ENCODE peak calls at places on chromosomes 6 and 20, in seven cellular contexts. One of them, this sample, is unnamed. For H3K4me1, the result is how much of the 10 kb centered on the place peaks cover.

GRCh38 chr20:62208805-62209755 is 11.0 kb downstream of the HRH3 start:
- DNase-seq in Peyer's patch: no peak
- DNase-seq in ascending aorta: no peak
- DNase-seq in BE2C: no peak
- DNase-seq in A549: peak
- DNase-seq in uterus: no peak
- DNase-seq in lung: no peak
- DNase-seq in this sample: no peak

GRCh38 chr20:62303327-62304226 is 780 bp downstream of the ADRM1 start:
- DNase-seq in ascending aorta: no peak
- DNase-seq in Peyer's patch: no peak
- DNase-seq in lung: no peak
- DNase-seq in A549: peak
- DNase-seq in uterus: peak
- DNase-seq in BE2C: peak
- DNase-seq in this sample: no peak

GRCh38 chr20:2084703-2085102 is 16.9 kb upstream of the STK35 start:
- DNase-seq in BE2C: no peak
- DNase-seq in ascending aorta: no peak
- DNase-seq in A549: no peak
- DNase-seq in uterus: no peak
- DNase-seq in Peyer's patch: no peak
- DNase-seq in lung: no peak
- DNase-seq in this sample: peak

GRCh38 chr20:19932170-19932667 is 84.9 kb upstream of the NAA20 start:
- DNase-seq in lung: no peak
- DNase-seq in A549: no peak
- DNase-seq in ascending aorta: no peak
- DNase-seq in BE2C: no peak
- DNase-seq in Peyer's patch: no peak
- DNase-seq in uterus: peak
- DNase-seq in this sample: peak

GRCh38 chr6:32931211-32931610 is 9.6 kb downstream of the HLA-DMB start:
- DNase-seq in A549: no peak
- DNase-seq in BE2C: no peak
- DNase-seq in uterus: no peak
- DNase-seq in Peyer's patch: no peak
- DNase-seq in ascending aorta: no peak
- DNase-seq in lung: no peak
- DNase-seq in this sample: no peak

GRCh38 chr20:8790442-8791074 is 278.3 kb upstream of the PLCB4 start:
- DNase-seq in lung: no peak
- DNase-seq in uterus: peak
- DNase-seq in Peyer's patch: no peak
- DNase-seq in BE2C: peak
- DNase-seq in A549: peak
- DNase-seq in ascending aorta: peak
- DNase-seq in this sample: peak

GRCh38 chr20:15986690-15987089 is 586.6 kb downstream of the KIF16B start:
- DNase-seq in A549: no peak
- DNase-seq in ascending aorta: no peak
- DNase-seq in uterus: no peak
- DNase-seq in Peyer's patch: no peak
- DNase-seq in BE2C: no peak
- DNase-seq in lung: no peak
- DNase-seq in this sample: no peak

GRCh38 chr6:53768636-53769035 is 26.2 kb upstream of the LRRC1 start:
- DNase-seq in ascending aorta: no peak
- DNase-seq in BE2C: no peak
- DNase-seq in uterus: no peak
- DNase-seq in A549: no peak
- DNase-seq in lung: no peak
- DNase-seq in Peyer's patch: no peak
- DNase-seq in this sample: no peak

GRCh38 chr20:17664025-17664638 is 17.9 kb downstream of the RRBP1 start:
- DNase-seq in BE2C: no peak
- DNase-seq in ascending aorta: peak
- DNase-seq in A549: no peak
- DNase-seq in Peyer's patch: no peak
- DNase-seq in lung: no peak
- DNase-seq in uterus: no peak
- DNase-seq in this sample: no peak

GRCh38 chr6:7267521-7268091 is 45.4 kb downstream of the SSR1 start:
- DNase-seq in uterus: no peak
- DNase-seq in lung: peak
- DNase-seq in BE2C: peak
- DNase-seq in Peyer's patch: no peak
- DNase-seq in A549: peak
- DNase-seq in ascending aorta: peak
- DNase-seq in this sample: peak

GRCh38 chr6:89302936-89303335 is 12.2 kb downstream of the GABRR2 start:
- DNase-seq in Peyer's patch: no peak
- DNase-seq in ascending aorta: no peak
- DNase-seq in BE2C: no peak
- DNase-seq in A549: no peak
- DNase-seq in lung: no peak
- DNase-seq in uterus: no peak
- DNase-seq in this sample: no peak

GRCh38 chr6:44166591-44167184 is 8.1 kb downstream of the CAPN11 start:
- DNase-seq in lung: no peak
- DNase-seq in Peyer's patch: no peak
- DNase-seq in BE2C: no peak
- DNase-seq in A549: no peak
- DNase-seq in ascending aorta: no peak
- DNase-seq in uterus: no peak
- DNase-seq in this sample: no peak

GRCh38 chr20:31594002-31594557 is 11.0 kb upstream of the ID1 start:
- DNase-seq in Peyer's patch: no peak
- DNase-seq in BE2C: no peak
- DNase-seq in uterus: no peak
- DNase-seq in lung: no peak
- DNase-seq in A549: no peak
- DNase-seq in ascending aorta: no peak
- DNase-seq in this sample: no peak

GRCh38 chr6:144158133-144158532 is 7.8 kb downstream of the STX11 start:
- DNase-seq in lung: peak
- DNase-seq in BE2C: no peak
- DNase-seq in uterus: peak
- DNase-seq in Peyer's patch: no peak
- DNase-seq in A549: peak
- DNase-seq in ascending aorta: no peak
- DNase-seq in this sample: peak

GRCh38 chr6:80605165-80605989 is 498.9 kb downstream of the BCKDHB start:
- DNase-seq in Peyer's patch: no peak
- DNase-seq in A549: peak
- DNase-seq in lung: no peak
- DNase-seq in uterus: no peak
- DNase-seq in ascending aorta: no peak
- DNase-seq in BE2C: peak
- DNase-seq in this sample: peak

GRCh38 chr6:14211596-14211961 is 94.0 kb downstream of the CD83 start:
- DNase-seq in BE2C: peak
- DNase-seq in A549: no peak
- DNase-seq in lung: peak
- DNase-seq in uterus: peak
- DNase-seq in ascending aorta: peak
- DNase-seq in Peyer's patch: peak
- DNase-seq in this sample: no peak

DNA sequence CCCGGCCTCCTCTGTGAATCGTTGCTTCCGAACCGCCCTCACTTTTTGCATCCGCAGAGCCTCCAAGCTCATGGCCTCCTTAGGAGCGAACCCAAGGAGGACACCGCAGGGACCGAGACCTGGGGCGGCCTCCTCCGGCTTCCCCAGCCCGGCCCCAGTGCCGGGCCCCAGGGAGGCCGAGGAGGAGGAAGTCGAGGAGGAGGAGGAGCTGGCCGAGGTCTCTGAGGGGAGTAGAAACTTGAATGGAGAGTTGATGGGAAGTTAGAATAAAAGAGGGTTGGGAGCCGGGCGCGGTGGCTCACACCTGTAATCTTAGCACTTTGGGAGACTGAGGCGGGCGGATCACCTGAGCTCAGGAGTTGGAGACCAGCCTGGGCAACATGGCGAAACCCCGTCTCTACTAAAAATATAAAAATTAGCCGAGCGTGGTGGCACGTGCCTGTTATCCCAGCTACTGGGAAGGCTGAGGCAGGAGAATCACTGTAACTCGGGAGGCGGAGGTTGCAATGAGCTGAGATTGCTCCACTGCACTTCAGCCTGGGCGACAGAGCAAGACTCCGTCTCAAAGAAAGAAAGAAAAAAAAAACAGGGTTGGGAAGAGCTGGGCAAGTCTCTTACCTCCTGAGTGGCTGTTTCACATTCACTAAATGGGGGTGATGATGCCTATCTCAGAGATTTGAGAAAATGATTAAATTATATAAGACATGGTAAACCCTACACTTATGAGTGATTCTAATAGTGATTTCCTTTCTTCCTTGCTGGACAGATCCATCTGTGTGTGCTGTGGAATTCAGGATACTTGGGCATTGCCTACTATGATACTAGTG is 805 bp downstream of the MSH5 start:
- DNase-seq in Peyer's patch: no peak
- DNase-seq in BE2C: no peak
- DNase-seq in lung: no peak
- DNase-seq in A549: no peak
- DNase-seq in ascending aorta: no peak
- DNase-seq in uterus: no peak
- DNase-seq in this sample: no peak
- H3K4me1 ChIP-seq in Peyer's patch: under half
- H3K4me1 ChIP-seq in BE2C: under half
- H3K4me1 ChIP-seq in lung: under half
- H3K4me1 ChIP-seq in A549: under half
- H3K4me1 ChIP-seq in ascending aorta: under half
- H3K4me1 ChIP-seq in uterus: under half
- H3K4me1 ChIP-seq in this sample: under half

DNA sequence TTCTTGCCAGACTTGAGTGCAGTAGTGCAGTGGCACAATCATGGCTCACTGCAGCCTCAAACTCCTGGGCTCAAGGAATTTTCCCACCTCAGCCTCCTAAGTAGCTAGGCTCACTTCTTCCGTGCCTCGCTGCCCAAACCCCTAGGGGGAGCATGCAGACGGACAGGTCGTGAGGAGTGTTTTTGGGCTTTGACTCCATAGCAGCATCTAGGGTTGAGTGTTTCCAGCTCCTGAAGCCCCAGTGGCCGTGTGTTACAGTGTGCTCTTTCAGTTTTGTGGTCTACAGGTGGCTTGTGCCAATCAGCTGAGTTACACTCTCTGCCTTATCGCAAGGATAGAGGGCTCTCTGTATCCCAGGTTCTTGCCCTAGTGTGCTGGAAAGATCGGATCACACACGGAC is 33.4 kb downstream of the NCOA3 start:
- DNase-seq in ascending aorta: no peak
- DNase-seq in Peyer's patch: no peak
- DNase-seq in BE2C: no peak
- DNase-seq in uterus: no peak
- DNase-seq in lung: no peak
- DNase-seq in A549: peak
- DNase-seq in this sample: no peak
- TF ChIP-seq CTCF in ascending aorta: no peak
- TF ChIP-seq CTCF in Peyer's patch: no peak
- TF ChIP-seq CTCF in BE2C: peak
- TF ChIP-seq CTCF in uterus: no peak
- TF ChIP-seq CTCF in lung: no peak
- TF ChIP-seq CTCF in A549: peak
- TF ChIP-seq CTCF in this sample: peak

GRCh38 chr6:139156102-139156501 is 21.2 kb downstream of the HECA start:
- DNase-seq in Peyer's patch: no peak
- DNase-seq in lung: no peak
- DNase-seq in BE2C: no peak
- DNase-seq in ascending aorta: no peak
- DNase-seq in A549: no peak
- DNase-seq in uterus: no peak
- DNase-seq in this sample: no peak

GRCh38 chr6:139156571-139156970 is 21.7 kb downstream of the HECA start:
- DNase-seq in uterus: no peak
- DNase-seq in BE2C: no peak
- DNase-seq in ascending aorta: no peak
- DNase-seq in lung: no peak
- DNase-seq in Peyer's patch: no peak
- DNase-seq in A549: no peak
- DNase-seq in this sample: no peak

GRCh38 chr6:139161817-139162284 is 27.0 kb downstream of the HECA start:
- DNase-seq in ascending aorta: no peak
- DNase-seq in BE2C: no peak
- DNase-seq in A549: no peak
- DNase-seq in uterus: no peak
- DNase-seq in lung: no peak
- DNase-seq in Peyer's patch: peak
- DNase-seq in this sample: no peak

GRCh38 chr6:139161169-139161568 is 26.3 kb downstream of the HECA start:
- DNase-seq in A549: no peak
- DNase-seq in uterus: no peak
- DNase-seq in BE2C: no peak
- DNase-seq in lung: peak
- DNase-seq in ascending aorta: no peak
- DNase-seq in Peyer's patch: peak
- DNase-seq in this sample: no peak

GRCh38 chr6:139159016-139159415 is 24.1 kb downstream of the HECA start:
- DNase-seq in lung: no peak
- DNase-seq in A549: no peak
- DNase-seq in ascending aorta: no peak
- DNase-seq in BE2C: no peak
- DNase-seq in Peyer's patch: no peak
- DNase-seq in uterus: no peak
- DNase-seq in this sample: no peak
- H3K4me1 ChIP-seq in lung: under half
- H3K4me1 ChIP-seq in A549: under half
- H3K4me1 ChIP-seq in ascending aorta: under half
- H3K4me1 ChIP-seq in BE2C: under half
- H3K4me1 ChIP-seq in Peyer's patch: under half
- H3K4me1 ChIP-seq in uterus: under half
- H3K4me1 ChIP-seq in this sample: under half

DNA sequence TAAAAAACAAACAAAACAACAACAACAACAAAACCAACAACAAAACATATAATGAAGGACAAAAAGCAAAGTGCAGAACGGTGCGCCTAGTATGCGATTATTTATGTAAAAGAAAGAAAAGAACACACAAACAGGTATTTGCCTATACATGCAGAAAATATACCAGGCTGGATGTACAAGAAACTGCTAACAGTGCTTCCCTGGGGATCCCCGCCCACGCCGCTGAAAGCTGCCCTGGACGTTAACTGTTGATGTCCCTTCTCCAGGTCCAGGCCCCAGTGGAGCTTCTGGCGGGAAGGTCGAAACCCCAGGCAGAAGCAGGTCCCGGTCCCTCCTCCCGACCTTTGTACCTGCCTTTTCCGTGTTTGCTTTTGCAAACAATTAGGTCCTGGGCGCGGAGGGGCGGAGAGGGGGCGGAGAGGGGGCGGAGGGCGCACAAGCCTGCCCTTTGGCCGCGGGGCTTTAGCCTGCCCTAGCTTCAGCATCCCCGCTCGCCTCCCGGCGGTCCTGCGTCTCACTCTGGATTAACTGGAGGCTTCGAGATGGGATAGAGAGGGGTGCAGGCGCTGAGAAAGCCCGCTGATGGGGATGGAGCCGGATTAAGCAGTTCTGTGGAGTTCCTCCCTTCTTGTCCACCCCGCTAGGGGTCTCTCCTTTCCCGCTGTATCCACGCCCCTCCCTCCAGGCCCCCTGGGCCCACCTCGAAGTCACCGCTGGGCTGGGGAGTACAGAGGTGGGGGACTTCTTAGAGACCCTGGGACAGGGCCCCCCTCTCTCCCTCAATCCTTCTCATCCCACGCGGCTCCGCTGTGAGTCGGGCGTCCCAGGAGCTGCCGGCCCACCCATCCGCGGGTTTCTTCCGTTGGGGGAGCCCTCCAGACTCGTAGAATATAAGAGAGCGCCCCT is 8.2 kb upstream of the AHCY start:
- DNase-seq in uterus: peak
- DNase-seq in ascending aorta: no peak
- DNase-seq in lung: no peak
- DNase-seq in Peyer's patch: no peak
- DNase-seq in A549: peak
- DNase-seq in BE2C: peak
- DNase-seq in this sample: no peak
- TF ChIP-seq CTCF in uterus: no peak
- TF ChIP-seq CTCF in ascending aorta: no peak
- TF ChIP-seq CTCF in lung: no peak
- TF ChIP-seq CTCF in Peyer's patch: no peak
- TF ChIP-seq CTCF in A549: peak
- TF ChIP-seq CTCF in BE2C: peak
- TF ChIP-seq CTCF in this sample: peak